ENCODE peak calls at places on chromosomes 13 and 19, in ten cellular contexts. T is GM12892; D is NCI-H1105 treated with DMSO at 0.1 percent for 48 hours; W is ovary; X is endodermal cell; M is stimulated activated CD4-positive, alpha-beta T cell treated with anti-CD3 and anti-CD28 coated beads, Interleukin-1b, Interleukin-23, amount 100 ng/mL, for 24 hours; E is HAP-1; V is right lobe of liver; Q is mesothelial cell of epicardium; Z is HTR-8/SVneo. H is an unnamed sample.

GRCh38 chr19:45200614-45201013 is 22.0 kb downstream of the BLOC1S3 start:
- DNase-seq in D (no peak), T (no peak), Q (no peak), E (no peak), W (no peak), Z (no peak), V (no peak), X (peak; percentile 86), M (no peak), H (no peak)

GRCh38 chr19:16608290-16608704 is 19.7 kb downstream of the MED26 start:
- DNase-seq in W (no peak), M (no peak), D (no peak), Q (no peak), X (no peak), E (no peak), V (no peak), Z (no peak), T (no peak), H (no peak)

GRCh38 chr13:48436661-48437242 is 23.8 kb upstream of the LPAR6 start:
- DNase-seq in W (no peak), M (no peak), D (no peak), X (no peak), T (no peak), Q (no peak), V (no peak), Z (no peak), E (no peak), H (no peak)

GRCh38 chr13:64278493-64278892 is 2862.8 kb upstream of the PCDH20 start:
- DNase-seq in T (no peak), X (no peak), E (no peak), D (no peak), M (no peak), Z (peak; percentile 4), Q (no peak), W (no peak), V (no peak), H (no peak)

GRCh38 chr13:93420206-93420605 is 193.6 kb downstream of the GPC6 start:
- DNase-seq in M (no peak), X (no peak), E (no peak), T (no peak), Z (no peak), W (no peak), V (no peak), D (no peak), Q (no peak), H (no peak)

GRCh38 chr19:46755853-46756543 is 9.7 kb upstream of the STRN4 start:
- DNase-seq in M (no peak), X (no peak), Q (no peak), W (no peak), D (no peak), T (no peak), V (no peak), Z (no peak), E (no peak), H (no peak)

GRCh38 chr19:15623711-15624318 is 8.8 kb downstream of the CYP4F8 start:
- DNase-seq in V (no peak), D (no peak), X (peak; percentile 75), Q (no peak), E (no peak), Z (no peak), W (no peak), M (no peak), T (no peak), H (no peak)

GRCh38 chr19:11356676-11357550 is 1.7 kb downstream of the PLPPR2 start:
- DNase-seq in M (no peak), Q (no peak), E (no peak), T (no peak), V (peak; percentile 44), Z (no peak), D (peak; percentile 21), X (no peak), W (no peak), H (no peak)

GRCh38 chr13:29991343-29991742 is 140.9 kb upstream of the UBL3 start:
- DNase-seq in D (no peak), E (no peak), Z (peak; percentile 57), Q (no peak), M (no peak), T (no peak), X (no peak), W (no peak), V (no peak), H (no peak)

GRCh38 chr19:47765522-47766358 is 12.8 kb upstream of the SELENOW start:
- DNase-seq in Z (peak; percentile 48), V (no peak), X (peak; percentile 95), Q (no peak), E (peak; percentile 57), M (no peak), T (no peak), D (peak; percentile 14), W (peak; percentile 68), H (no peak)